ENCODE peak calls at places on chromosomes 6 and 20, in nine cellular contexts. J is A549; P is HFF-Myc; I is choroid plexus epithelial cell; S is left ventricle myocardium inferior; C is SK-N-DZ; Z is stimulated activated CD4-positive, alpha-beta T cell treated with anti-CD3 and anti-CD28 coated beads, Interleukin-12 subunit alpha, Interleukin-12 subunit beta, amount 100 ng/mL, for 48 hours; T is CD8-positive, alpha-beta T cell; O is activated gamma-delta T cell. V is an unnamed sample.

GRCh38 chr6:163405412-163406309 is 8.9 kb upstream of the QKI start:
- DNase-seq in J (no peak), P (no peak), C (no peak), T (no peak), S (peak), Z (no peak), I (peak), O (no peak), V (no peak)

GRCh38 chr20:23607497-23608245 is 2.0 kb upstream of the CST9 start:
- DNase-seq in P (no peak), Z (no peak), I (no peak), O (no peak), C (no peak), T (no peak), J (no peak), S (no peak), V (no peak)

GRCh38 chr6:25173951-25174474 is 105.2 kb upstream of the CARMIL1 start:
- DNase-seq in S (no peak), Z (no peak), T (no peak), I (peak), J (peak), P (peak), C (no peak), O (no peak), V (no peak)

GRCh38 chr20:44832724-44833123 is 22.4 kb upstream of the RIMS4 start:
- DNase-seq in J (peak), O (no peak), S (no peak), Z (no peak), I (peak), C (peak), P (no peak), T (no peak), V (no peak)

GRCh38 chr6:124924333-124924759 is 37.9 kb upstream of the RNF217 start:
- DNase-seq in Z (no peak), O (no peak), I (peak), P (no peak), S (no peak), T (no peak), C (no peak), J (peak), V (no peak)

GRCh38 chr6:159865226-159865920 is 25.4 kb upstream of the MAS1 start:
- DNase-seq in I (no peak), Z (no peak), P (no peak), T (no peak), J (no peak), O (no peak), S (no peak), C (no peak), V (no peak)

GRCh38 chr6:137218473-137218916 is 690 bp downstream of the IFNGR1 start:
- DNase-seq in Z (peak), P (no peak), C (peak), J (no peak), I (peak), O (no peak), T (peak), S (no peak), V (no peak)

GRCh38 chr6:35683267-35683666 is 5.4 kb downstream of the FKBP5 start:
- DNase-seq in I (no peak), C (no peak), T (no peak), S (no peak), O (no peak), P (no peak), Z (no peak), J (no peak), V (no peak)

GRCh38 chr6:53325785-53326184 is 23.0 kb downstream of the ELOVL5 start:
- DNase-seq in J (no peak), T (no peak), Z (no peak), C (no peak), O (no peak), P (no peak), S (no peak), I (peak), V (no peak)

GRCh38 chr20:35085477-35086225 is 7.0 kb downstream of the TRPC4AP start:
- DNase-seq in S (no peak), Z (no peak), O (no peak), J (no peak), C (no peak), P (no peak), T (no peak), I (no peak), V (no peak)

GRCh38 chr6:100210138-100210872 is 216.3 kb upstream of the MCHR2 start:
- DNase-seq in J (no peak), Z (no peak), P (no peak), T (no peak), C (no peak), O (no peak), S (no peak), I (no peak), V (no peak)

GRCh38 chr6:135419162-135419561 is 78.4 kb downstream of the AHI1 start:
- DNase-seq in J (no peak), I (peak), Z (no peak), O (no peak), T (no peak), C (no peak), S (no peak), P (peak), V (no peak)

V was measured in NCI-H187.